ENCODE peak calls at places on chromosomes 16 and 17, in four cellular contexts. K is A549, W is GM12878, E is H1. J is an unnamed sample.

GRCh38 chr17:48293319-48294192 is 136.5 kb downstream of the SKAP1 start:
- DNase-seq in W (no peak), E (no peak), K (peak; percentile 18), J (no peak)

GRCh38 chr16:85978291-85978775 is 79.4 kb downstream of the IRF8 start:
- DNase-seq in E (no peak), K (no peak), W (no peak), J (no peak)

GRCh38 chr17:55580596-55581133 is 69.4 kb upstream of the SMIM36 start:
- DNase-seq in K (no peak), E (no peak), W (peak; percentile 16), J (no peak)

GRCh38 chr16:2955779-2956565 is 8.1 kb upstream of the KREMEN2 start:
- DNase-seq in E (no peak), K (no peak), W (no peak), J (no peak)

GRCh38 chr17:56833023-56833811 is 503 bp downstream of the C17orf67 start:
- DNase-seq in E (peak; percentile 31), W (peak; percentile 20), K (peak; percentile 49), J (peak; percentile 84)

GRCh38 chr17:60472449-60472848 is 50.2 kb downstream of the CHCT1 start:
- DNase-seq in K (no peak), E (no peak), W (no peak), J (no peak)

GRCh38 chr16:55701442-55702319 is 45.9 kb downstream of the SLC6A2 start:
- DNase-seq in E (no peak), W (no peak), K (peak; percentile 47), J (peak; percentile 73)

GRCh38 chr16:63876096-63876495 is 1245.8 kb downstream of the CDH11 start:
- DNase-seq in W (no peak), E (no peak), K (no peak), J (no peak)

GRCh38 chr17:42421479-42422332 is 1.4 kb downstream of the CAVIN1 start:
- DNase-seq in K (no peak), E (no peak), W (no peak), J (peak; percentile 83)

GRCh38 chr16:15492091-15492740 is 57.8 kb downstream of the BMERB1 start:
- DNase-seq in E (no peak), W (no peak), K (no peak), J (no peak)

GRCh38 chr17:19771971-19772630 is 24.0 kb upstream of the ALDH3A1 start:
- DNase-seq in K (no peak), W (no peak), E (no peak), J (no peak)

GRCh38 chr17:4152471-4152870 is 9.5 kb downstream of the CYB5D2 start:
- DNase-seq in K (no peak), W (no peak), E (no peak), J (no peak)

GRCh38 chr17:60065867-60066266 is 12.9 kb downstream of the HEATR6 start:
- DNase-seq in W (no peak), E (no peak), K (no peak), J (no peak)

GRCh38 chr16:73717266-73718057 is 579.2 kb upstream of the PSMD7 start:
- DNase-seq in K (no peak), E (no peak), W (no peak), J (no peak)

GRCh38 chr17:65553646-65554567 is 7.5 kb downstream of the AXIN2 start:
- DNase-seq in E (no peak), K (no peak), W (no peak), J (no peak)

GRCh38 chr17:72725432-72726068 is 366.9 kb downstream of the SLC39A11 start:
- DNase-seq in K (peak; percentile 83), W (no peak), E (no peak), J (peak; percentile 73)
- TF ChIP-seq KDM1A in K (no peak), W (no peak), E (no peak), J (no peak)

DNA sequence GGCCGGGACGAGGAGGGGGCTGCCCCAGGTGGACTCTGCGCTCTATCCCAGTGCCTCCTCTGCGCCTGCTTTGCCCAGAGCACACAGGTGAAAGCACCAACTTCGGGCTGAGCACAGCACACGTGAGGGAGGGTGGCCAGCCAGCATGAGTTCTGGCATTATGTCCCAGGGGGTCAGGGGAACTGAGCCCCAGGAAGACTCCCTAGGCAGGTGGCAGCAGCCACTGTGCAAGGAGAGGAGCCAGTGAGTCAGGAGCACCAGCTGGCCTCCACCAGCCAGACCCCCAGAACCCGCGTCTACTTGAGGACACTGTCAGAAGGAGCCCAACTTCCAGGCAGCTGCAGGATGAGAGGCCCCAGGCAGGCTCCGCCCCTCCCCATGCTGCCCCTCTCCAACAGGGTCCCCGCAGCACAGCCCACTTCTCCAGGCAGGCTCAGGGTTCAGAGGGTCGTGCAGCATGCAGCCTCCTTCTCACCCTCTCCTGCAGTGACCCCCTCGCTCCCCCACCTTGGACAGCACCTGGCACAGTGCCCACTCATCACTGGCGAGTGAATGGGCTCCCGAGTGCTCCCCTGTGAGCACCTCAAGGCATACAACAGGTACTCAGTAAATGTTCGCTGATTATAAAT is 44.2 kb upstream of the RASD1 start:
- DNase-seq in E (no peak), W (no peak), K (no peak), J (no peak)
- TF ChIP-seq RAD21 in E (no peak), W (no peak), K (no peak), J (no peak)

DNA sequence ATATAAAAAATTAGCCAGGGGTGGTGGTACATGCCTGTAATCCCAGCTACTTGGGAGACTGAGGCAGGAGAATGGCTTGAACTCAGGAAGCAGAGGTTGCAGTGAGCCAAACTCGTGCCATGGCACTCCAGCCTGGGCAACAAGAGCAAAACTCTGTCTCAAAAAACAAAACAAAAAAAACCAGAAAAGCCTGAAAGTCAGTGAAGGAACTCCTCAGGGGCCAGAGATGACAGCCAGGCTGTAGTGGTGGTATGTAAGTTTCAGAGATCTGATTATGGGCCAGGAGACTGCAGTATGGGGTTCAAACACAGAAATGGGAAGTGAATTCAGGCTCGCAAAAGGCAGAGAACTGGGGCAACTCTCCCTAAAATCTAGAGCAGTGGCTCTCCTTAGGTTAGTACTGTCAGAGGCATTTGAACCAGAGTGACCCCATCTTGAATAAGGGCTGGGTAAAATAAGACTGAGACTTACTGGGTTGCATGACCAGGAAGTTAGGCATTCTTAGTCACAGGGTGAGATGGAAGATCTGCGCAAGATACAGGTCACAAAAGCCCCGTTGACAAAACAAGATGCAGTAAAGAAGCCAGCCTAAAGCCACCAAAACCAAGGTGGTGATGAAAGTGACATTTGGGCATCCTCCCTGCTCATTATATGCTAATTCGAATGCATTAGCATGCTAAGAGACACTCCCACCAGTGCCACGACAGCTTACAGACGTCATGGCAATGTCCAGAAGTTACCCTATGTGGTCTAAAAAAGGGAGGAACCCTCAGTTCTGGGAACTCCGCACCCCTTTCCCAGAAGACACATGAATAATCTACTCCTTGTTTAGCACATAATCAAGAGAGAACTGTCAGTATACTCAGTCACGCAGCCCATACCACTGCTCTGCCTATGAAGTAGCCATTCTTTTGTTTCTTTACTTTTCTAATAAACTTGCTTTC is 120.2 kb upstream of the XYLT1 start:
- DNase-seq in E (no peak), K (no peak), W (no peak), J (no peak)
- TF ChIP-seq KDM1A in E (no peak), K (no peak), W (no peak), J (no peak)

GRCh38 chr16:11105038-11105903 is 150.7 kb downstream of the SOCS1 start:
- DNase-seq in K (peak; percentile 6), W (peak; percentile 86), E (no peak), J (peak; percentile 94)
- TF ChIP-seq RAD21 in K (no peak), W (no peak), E (no peak), J (peak; percentile 31)

DNA sequence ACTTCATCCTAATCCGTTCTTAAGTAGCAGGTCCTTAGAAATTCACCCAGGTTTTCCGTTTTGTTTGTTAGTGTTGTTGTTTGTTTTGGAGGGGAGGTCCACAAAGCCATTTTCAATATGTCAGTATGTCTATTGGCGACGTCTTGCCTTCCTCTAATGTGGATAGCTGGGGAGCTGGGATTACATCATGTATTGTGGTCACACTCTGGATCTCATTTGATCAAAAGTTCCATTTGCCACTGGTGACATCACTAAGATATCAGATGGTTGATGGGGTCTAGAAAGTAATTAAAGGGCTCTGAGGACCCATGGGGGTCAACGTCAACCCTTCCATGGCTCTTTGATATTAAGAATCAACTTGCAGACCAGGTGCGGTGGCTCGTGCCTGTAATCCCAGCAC is 2.7 kb upstream of the EPN3 start:
- DNase-seq in E (no peak), K (no peak), W (no peak), J (no peak)
- TF ChIP-seq KDM1A in E (no peak), K (no peak), W (no peak), J (no peak)

DNA sequence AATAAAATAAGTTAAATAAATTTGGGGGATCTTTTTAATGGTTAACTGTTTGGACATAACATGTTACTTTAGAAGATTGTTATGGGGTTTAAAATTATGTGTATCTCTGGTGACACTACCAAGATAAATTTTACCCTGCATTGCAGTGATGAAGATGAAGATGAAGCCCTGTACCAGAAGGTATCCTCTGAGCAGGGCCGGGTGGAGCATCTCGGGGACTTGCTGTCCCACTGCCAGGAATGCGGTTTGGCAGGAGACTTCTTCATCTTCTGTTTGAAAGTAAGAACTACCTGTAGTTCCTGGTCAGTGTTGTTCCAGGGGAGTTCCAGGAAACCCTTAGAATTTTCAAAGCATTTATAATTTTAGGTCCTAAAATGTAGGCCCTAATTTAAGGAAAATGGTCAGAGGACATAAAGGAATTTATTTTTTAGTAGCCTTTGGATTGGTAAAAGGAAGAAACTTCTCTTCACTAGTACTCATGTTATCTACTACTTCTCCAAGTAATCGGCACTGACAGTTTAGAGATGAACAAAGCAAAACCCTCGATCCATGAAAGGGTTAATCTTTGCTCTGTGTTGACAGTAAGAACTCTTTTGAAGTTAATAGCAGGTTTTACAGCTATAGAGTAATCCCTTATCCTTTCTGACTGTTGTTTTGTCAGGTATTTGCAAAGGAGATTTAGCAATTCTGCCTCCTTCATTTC is 64.1 kb downstream of the TANGO6 start:
- DNase-seq in E (no peak), K (no peak), W (no peak), J (no peak)
- TF ChIP-seq RAD21 in E (no peak), K (no peak), W (no peak), J (no peak)

GRCh38 chr16:9034056-9034455 is 57.4 kb upstream of the HAPSTR1 start:
- DNase-seq in K (no peak), W (no peak), E (no peak), J (no peak)
- TF ChIP-seq KDM1A in K (no peak), W (no peak), E (no peak), J (no peak)

GRCh38 chr16:65908568-65908967 is 457.9 kb upstream of the CDH5 start:
- DNase-seq in E (no peak), K (no peak), W (no peak), J (peak; percentile 19)

GRCh38 chr16:65904361-65904760 is 462.1 kb upstream of the CDH5 start:
- DNase-seq in W (no peak), K (no peak), E (no peak), J (no peak)

GRCh38 chr16:65905326-65905725 is 461.2 kb upstream of the CDH5 start:
- DNase-seq in W (no peak), K (no peak), E (no peak), J (no peak)

GRCh38 chr16:65910291-65910690 is 456.2 kb upstream of the CDH5 start:
- DNase-seq in W (no peak), K (no peak), E (no peak), J (no peak)

GRCh38 chr16:65909310-65910050 is 457.0 kb upstream of the CDH5 start:
- DNase-seq in W (no peak), E (no peak), K (no peak), J (no peak)
- TF ChIP-seq RAD21 in W (no peak), E (no peak), K (no peak), J (no peak)

J was measured in K562.